ENCODE peak calls at places on chromosomes 4 and X, in ten cellular contexts. W is GM23338; E is body of pancreas; O is DMS79; I is heart left ventricle; A is CD4-positive, alpha-beta T cell; J is non-pigmented ciliary epithelial cell; V is tibial nerve; U is AG08395; L is astrocyte of the spinal cord. T is an unnamed sample.
A peak's percentile ranks its signal among the peaks of the same experiment; 100 is the strongest.

GRCh38 chr4:158253350-158253980 is 43.2 kb downstream of the TMEM144 start:
- DNase-seq in V (peak; percentile 84), O (no peak), L (peak; percentile 68), I (peak; percentile 37), W (peak; percentile 78), U (peak; percentile 60), E (peak; percentile 56), J (peak; percentile 20), A (no peak), T (peak; percentile 60)

GRCh38 chr4:72525938-72526337 is 43.1 kb downstream of the ADAMTS3 start:
- DNase-seq in J (peak; percentile 26), W (no peak), I (peak; percentile 88), E (peak; percentile 17), L (peak; percentile 89), A (no peak), U (no peak), V (no peak), O (no peak), T (no peak)

GRCh38 chr4:128863314-128864075 is 54.0 kb downstream of the JADE1 start:
- DNase-seq in W (peak; percentile 94), L (peak; percentile 76), O (no peak), V (peak; percentile 72), E (peak; percentile 80), U (peak; percentile 80), J (peak; percentile 38), A (peak; percentile 60), I (peak; percentile 75), T (peak; percentile 63)

GRCh38 chr4:26717332-26717731 is 133.4 kb downstream of the TBC1D19 start:
- DNase-seq in L (peak; percentile 56), O (no peak), E (no peak), V (no peak), A (no peak), I (no peak), J (peak; percentile 55), W (no peak), U (peak; percentile 62), T (peak; percentile 85)

GRCh38 chrX:38868941-38869378 is 67.7 kb downstream of the MID1IP1 start:
- DNase-seq in U (peak; percentile 48), L (peak; percentile 58), V (no peak), J (no peak), A (no peak), E (no peak), W (no peak), O (no peak), I (peak; percentile 28), T (no peak)

GRCh38 chr4:53706422-53707032 is 115.2 kb upstream of the LNX1 start:
- DNase-seq in O (no peak), J (no peak), A (no peak), U (peak; percentile 42), W (peak; percentile 87), V (peak; percentile 53), E (peak; percentile 16), I (no peak), L (peak; percentile 70), T (peak; percentile 40)

GRCh38 chrX:121114691-121115090 is 67.3 kb downstream of the GLUD2 start:
- DNase-seq in E (no peak), V (no peak), W (no peak), L (no peak), J (no peak), I (no peak), O (no peak), U (no peak), A (no peak), T (no peak)

GRCh38 chrX:23334871-23335599 is 386 bp downstream of the PTCHD1 start:
- DNase-seq in W (peak; percentile 29), E (no peak), J (no peak), L (no peak), V (no peak), U (no peak), I (no peak), O (no peak), A (no peak), T (no peak)

GRCh38 chr4:94390804-94391410 is 48.3 kb upstream of the HPGDS start:
- DNase-seq in J (no peak), O (no peak), E (no peak), L (peak; percentile 16), A (no peak), U (peak; percentile 8), I (no peak), V (peak; percentile 67), W (peak; percentile 45), T (no peak)

GRCh38 chr4:142801966-142802365 is 44.1 kb downstream of the INPP4B start:
- DNase-seq in O (no peak), W (no peak), U (no peak), J (no peak), I (no peak), E (no peak), A (no peak), L (no peak), V (no peak), T (no peak)

GRCh38 chrX:56228914-56229313 is 3.2 kb upstream of the KLF8 start:
- DNase-seq in U (no peak), I (no peak), W (peak; percentile 3), L (no peak), O (no peak), A (no peak), J (no peak), E (no peak), V (peak; percentile 8), T (no peak)

GRCh38 chr4:76637704-76638361 is 202.8 kb downstream of the SHROOM3 start:
- DNase-seq in L (no peak), W (no peak), A (no peak), V (no peak), E (no peak), U (peak; percentile 38), J (no peak), O (no peak), I (no peak), T (no peak)

GRCh38 chr4:18322111-18322510 is 300.6 kb upstream of the LCORL start:
- DNase-seq in A (no peak), J (no peak), V (no peak), L (no peak), O (no peak), I (no peak), E (no peak), W (no peak), U (no peak), T (no peak)

GRCh38 chr4:112266823-112267222 is 18.9 kb downstream of the TIFA start:
- DNase-seq in L (peak; percentile 35), W (peak; percentile 39), E (no peak), U (peak; percentile 34), I (no peak), V (no peak), O (no peak), A (no peak), J (no peak), T (peak; percentile 55)

GRCh38 chr4:47239649-47240048 is 208.3 kb downstream of the GABRB1 start:
- DNase-seq in I (no peak), O (no peak), L (no peak), A (no peak), U (no peak), V (no peak), E (no peak), J (no peak), W (no peak), T (no peak)

GRCh38 chr4:39319678-39320077 is 46.5 kb downstream of the RFC1 start:
- DNase-seq in I (no peak), V (no peak), A (no peak), L (peak; percentile 89), O (no peak), E (no peak), J (peak; percentile 87), W (no peak), U (peak; percentile 42), T (peak; percentile 91)

GRCh38 chr4:168587326-168588125 is 90.7 kb downstream of the PALLD start:
- DNase-seq in I (peak; percentile 51), O (no peak), W (no peak), A (no peak), L (peak; percentile 89), E (no peak), J (no peak), V (peak; percentile 9), U (peak; percentile 73), T (peak; percentile 49)

GRCh38 chrX:153384390-153384789 is 16.8 kb downstream of the PNMA6E start:
- DNase-seq in V (no peak), J (no peak), W (no peak), I (no peak), A (no peak), O (no peak), E (no peak), U (no peak), L (no peak), T (no peak)

GRCh38 chr4:140711910-140712309 is 44.3 kb downstream of the TBC1D9 start:
- DNase-seq in A (no peak), J (no peak), W (peak; percentile 42), L (no peak), V (no peak), I (no peak), E (no peak), O (no peak), U (no peak), T (no peak)

GRCh38 chr4:100016191-100016590 is 66.1 kb upstream of the H2AZ1 start:
- DNase-seq in L (peak; percentile 8), J (peak; percentile 22), A (no peak), W (no peak), E (no peak), U (no peak), O (no peak), I (no peak), V (no peak), T (no peak)

GRCh38 chr4:153234923-153235322 is 30.7 kb downstream of the TRIM2 start:
- DNase-seq in W (no peak), A (no peak), E (no peak), I (no peak), U (no peak), L (peak; percentile 42), O (no peak), V (no peak), J (no peak), T (peak; percentile 46)